ENCODE peak calls at places on chromosomes 4 and X, in seven cellular contexts. P is mesendoderm, L is mesenchymal stem cell, V is H1, C is H9, Q is IMR-90, S is trophoblast cell. N is an unnamed sample.
A peak's percentile ranks its signal among the peaks of the same experiment; 100 is the strongest.

GRCh38 chr4:46124773-46125172 is 919 bp upstream of the GABRG1 start:
- DNase-seq in P (peak; percentile 74), L (no peak), V (peak; percentile 61), C (peak; percentile 65), Q (no peak), S (peak; percentile 2), N (peak; percentile 79)

GRCh38 chr4:127997534-127998388 is 32.6 kb downstream of the ABHD18 start:
- DNase-seq in P (peak; percentile 35), L (peak; percentile 46), V (no peak), C (no peak), Q (peak; percentile 63), S (peak; percentile 76), N (no peak)

GRCh38 chr4:113659127-113659526 is 102.4 kb downstream of the CAMK2D start:
- DNase-seq in P (peak; percentile 86), L (no peak), V (no peak), C (no peak), Q (no peak), S (peak; percentile 14), N (no peak)

GRCh38 chr4:90444904-90445303 is 317.7 kb downstream of the CCSER1 start:
- DNase-seq in P (no peak), L (no peak), V (no peak), C (no peak), Q (no peak), S (no peak), N (no peak)

GRCh38 chr4:48944659-48945290 is 38.2 kb upstream of the OCIAD2 start:
- DNase-seq in P (peak; percentile 61), L (no peak), V (peak; percentile 75), C (peak; percentile 71), Q (no peak), S (peak; percentile 50), N (no peak)

GRCh38 chr4:152283806-152284470 is 252.0 kb downstream of the FBXW7 start:
- DNase-seq in P (peak; percentile 63), L (peak; percentile 36), V (no peak), C (no peak), Q (no peak), S (no peak), N (no peak)

GRCh38 chr4:76641758-76642157 is 206.7 kb downstream of the SHROOM3 start:
- DNase-seq in P (no peak), L (no peak), V (no peak), C (no peak), Q (no peak), S (no peak), N (no peak)

GRCh38 chr4:102521570-102522553 is 20.7 kb downstream of the NFKB1 start:
- DNase-seq in P (no peak), L (no peak), V (no peak), C (no peak), Q (no peak), S (no peak), N (no peak)

GRCh38 chr4:106305435-106306055 is 10.5 kb downstream of the TBCK start:
- DNase-seq in P (peak; percentile 50), L (no peak), V (no peak), C (no peak), Q (no peak), S (no peak), N (no peak)

GRCh38 chrX:77085372-77085771 is 361.8 kb upstream of the FGF16 start:
- DNase-seq in P (peak; percentile 11), L (no peak), V (no peak), C (no peak), Q (no peak), S (no peak), N (no peak)

GRCh38 chrX:12974217-12974796 is 603 bp upstream of the TMSB4X start:
- DNase-seq in P (peak; percentile 59), L (peak; percentile 69), V (peak; percentile 49), C (peak; percentile 54), Q (peak; percentile 54), S (no peak), N (peak; percentile 20)

GRCh38 chrX:143894938-143895337 is 11.1 kb downstream of the UBE2NL start:
- DNase-seq in P (no peak), L (no peak), V (no peak), C (no peak), Q (no peak), S (no peak), N (no peak)
- H2BK5ac ChIP-seq in P (no peak overlapping the region), L (no peak overlapping the region), V (no peak overlapping the region), C (no peak overlapping the region), Q (no peak overlapping the region), S (no peak overlapping the region), N (no peak overlapping the region)

GRCh38 chr4:174423257-174423944 is 98.9 kb downstream of the HPGD start:
- DNase-seq in P (no peak), L (peak; percentile 83), V (no peak), C (no peak), Q (peak; percentile 5), S (peak; percentile 84), N (no peak)

GRCh38 chr4:174429701-174430100 is 92.6 kb downstream of the HPGD start:
- DNase-seq in P (no peak), L (no peak), V (no peak), C (no peak), Q (no peak), S (peak; percentile 91), N (no peak)

GRCh38 chr4:174425669-174426068 is 96.6 kb downstream of the HPGD start:
- DNase-seq in P (no peak), L (no peak), V (no peak), C (no peak), Q (no peak), S (no peak), N (no peak)

GRCh38 chr4:174422893-174423256 is 99.4 kb downstream of the HPGD start:
- DNase-seq in P (no peak), L (no peak), V (no peak), C (no peak), Q (no peak), S (no peak), N (no peak)

DNA sequence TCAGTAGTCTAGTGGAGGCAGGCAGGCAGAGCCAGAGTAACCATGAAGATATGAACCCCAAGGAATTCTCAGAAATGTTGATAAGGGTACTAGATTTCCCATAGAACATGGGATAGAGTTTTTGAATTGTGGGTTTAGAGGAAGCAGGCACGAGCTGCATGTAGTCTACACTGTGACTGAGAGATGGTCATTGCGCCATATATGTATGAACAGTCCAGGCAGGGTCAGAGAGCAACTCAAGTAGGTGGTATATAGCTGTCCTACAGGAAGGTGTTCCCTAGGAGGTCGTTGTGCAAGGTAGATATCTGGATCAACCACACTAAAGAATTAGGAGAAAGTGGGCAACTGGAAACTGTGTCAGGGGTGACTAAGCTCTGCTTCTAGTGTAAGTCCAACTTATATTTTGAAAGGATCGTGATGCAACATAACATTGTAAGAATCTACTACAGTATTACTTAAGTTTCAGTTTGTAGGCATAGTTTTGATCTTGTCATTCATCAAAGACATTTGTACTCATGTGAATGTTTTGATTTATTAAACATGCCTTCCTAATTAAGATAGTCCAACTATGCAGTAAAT is 94.6 kb downstream of the HPGD start:
- DNase-seq in P (no peak), L (peak; percentile 11), V (no peak), C (no peak), Q (no peak), S (peak; percentile 77), N (no peak)
- H2AK5ac ChIP-seq in P (no peak overlapping the region), L (no peak overlapping the region), V (no peak overlapping the region), C (no peak overlapping the region), Q (no peak overlapping the region), S (no peak overlapping the region), N (no peak overlapping the region)

GRCh38 chrX:11412715-11413623 is 119.8 kb downstream of the AMELX start:
- DNase-seq in P (no peak), L (no peak), V (no peak), C (no peak), Q (no peak), S (no peak), N (no peak)
- H2BK5ac ChIP-seq in P (no peak overlapping the region), L (no peak overlapping the region), V (no peak overlapping the region), C (no peak overlapping the region), Q (no peak overlapping the region), S (no peak overlapping the region), N (no peak overlapping the region)

DNA sequence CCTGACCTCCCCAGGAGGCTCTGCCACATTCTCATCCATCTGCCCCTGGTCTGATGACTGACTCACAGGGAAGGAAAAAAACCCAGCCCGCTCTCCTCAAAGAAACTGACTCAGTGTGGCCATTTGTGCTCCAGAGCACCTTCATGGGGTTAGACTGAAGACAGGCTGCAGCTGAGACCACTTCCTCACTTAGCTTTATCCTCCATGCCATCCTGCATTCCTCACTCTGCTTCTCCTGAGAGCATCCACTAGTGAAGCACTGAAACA is 35.9 kb upstream of the HPSE start:
- DNase-seq in P (no peak), L (peak; percentile 14), V (no peak), C (no peak), Q (peak; percentile 24), S (no peak), N (no peak)
- H2AK5ac ChIP-seq in P (no peak overlapping the region), L (no peak overlapping the region), V (no peak overlapping the region), C (no peak overlapping the region), Q (no peak overlapping the region), S (no peak overlapping the region), N (no peak overlapping the region)

GRCh38 chrX:50157545-50158125 is 43.2 kb downstream of the AKAP4 start:
- DNase-seq in P (no peak), L (peak; percentile 37), V (no peak), C (no peak), Q (no peak), S (no peak), N (no peak)

GRCh38 chrX:50165727-50166126 is 35.1 kb downstream of the AKAP4 start:
- DNase-seq in P (no peak), L (no peak), V (no peak), C (no peak), Q (no peak), S (no peak), N (no peak)

GRCh38 chrX:50158616-50159015 is 42.2 kb downstream of the AKAP4 start:
- DNase-seq in P (no peak), L (no peak), V (no peak), C (no peak), Q (no peak), S (no peak), N (no peak)

DNA sequence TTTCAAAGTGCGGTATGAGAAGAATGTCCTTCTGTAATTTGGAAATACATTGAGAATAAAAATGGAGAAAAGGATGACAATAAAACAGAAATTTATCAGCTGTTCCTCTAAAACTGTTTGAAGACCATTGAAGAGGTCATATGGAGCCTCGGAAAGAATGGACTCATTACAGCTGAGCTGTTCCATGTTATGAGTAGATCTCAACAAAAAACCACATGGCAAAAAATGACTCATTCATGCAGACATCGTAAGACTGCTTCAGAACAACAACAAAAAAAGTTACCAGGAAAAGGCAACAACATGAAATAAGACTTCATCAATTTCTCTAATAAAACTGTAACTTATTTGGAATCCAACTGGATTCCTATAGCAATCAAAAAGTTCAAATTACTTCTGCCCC is 39.7 kb downstream of the AKAP4 start:
- DNase-seq in P (no peak), L (peak; percentile 58), V (no peak), C (no peak), Q (peak; percentile 4), S (no peak), N (no peak)
- H2BK5ac ChIP-seq in P (no peak overlapping the region), L (no peak overlapping the region), V (no peak overlapping the region), C (no peak overlapping the region), Q (no peak overlapping the region), S (no peak overlapping the region), N (no peak overlapping the region)

GRCh38 chr4:77701111-77701510 is 95.5 kb downstream of the CXCL13 start:
- DNase-seq in P (no peak), L (no peak), V (no peak), C (no peak), Q (no peak), S (no peak), N (no peak)
- H2AK5ac ChIP-seq in P (no peak overlapping the region), L (peak overlapping the region; percentile 47), V (no peak overlapping the region), C (no peak overlapping the region), Q (no peak overlapping the region), S (no peak overlapping the region), N (no peak overlapping the region)

N was measured in neuronal stem cell.